ENCODE peak calls at places on chromosomes 12 and 14, in six cellular contexts. I is CD4-positive, alpha-beta T cell; M is NCI-H1436; T is NCI-H1105; V is ovary; E is activated T-cell treated with anti-CD3 and anti-CD28 coated beads, Interleukin-2, amount 50 U/mL, for 4 hours. J is an unnamed sample.

GRCh38 chr12:117072106-117072505 is 27.1 kb downstream of the TESC start:
- DNase-seq in E (no peak), I (no peak), V (no peak), T (no peak), M (no peak), J (peak)

GRCh38 chr14:65242732-65243134 is 140.4 kb upstream of the MAX start:
- DNase-seq in V (no peak), I (no peak), M (no peak), T (no peak), E (no peak), J (no peak)

GRCh38 chr12:108734200-108734906 is 3.0 kb upstream of the CORO1C start:
- DNase-seq in I (no peak), M (no peak), V (no peak), E (no peak), T (no peak), J (no peak)

GRCh38 chr12:20486233-20486632 is 117.9 kb downstream of the PDE3A start:
- DNase-seq in E (no peak), M (no peak), T (no peak), V (no peak), I (no peak), J (no peak)

GRCh38 chr14:83255015-83255726 is 1721.5 kb upstream of the SEL1L start:
- DNase-seq in E (no peak), T (no peak), V (no peak), M (no peak), I (no peak), J (no peak)

GRCh38 chr14:23984891-23985607 is 3.7 kb upstream of the DHRS4L2 start:
- DNase-seq in M (no peak), T (no peak), V (no peak), I (no peak), E (no peak), J (no peak)

GRCh38 chr12:44385964-44386363 is 490.2 kb downstream of the NELL2 start:
- DNase-seq in M (no peak), I (no peak), V (no peak), E (no peak), T (no peak), J (no peak)

GRCh38 chr12:131351319-131352028 is 359.4 kb upstream of the SFSWAP start:
- DNase-seq in M (no peak), E (no peak), I (no peak), V (no peak), T (no peak), J (no peak)

GRCh38 chr14:79544671-79545070 is 666.6 kb downstream of the DIO2 start:
- DNase-seq in M (no peak), I (no peak), E (no peak), T (no peak), V (no peak), J (no peak)

J was measured in left ventricle myocardium superior.